ENCODE peak calls at places on chromosomes 12 and 14, in ten cellular contexts. R, M, I, F, S, K, L, X, B and U are unnamed samples.

GRCh38 chr14:101460986-101461750 is 100.1 kb upstream of the DIO3 start:
- DNase-seq in R (no peak), M (no peak), I (no peak), F (no peak), S (no peak), K (no peak), L (no peak), X (no peak), B (no peak), U (no peak)

GRCh38 chr12:93803408-93803807 is 126.2 kb downstream of the CRADD start:
- DNase-seq in R (no peak), M (no peak), I (no peak), F (no peak), S (no peak), K (no peak), L (peak), X (no peak), B (no peak), U (peak)

GRCh38 chr12:102879144-102879763 is 37.8 kb downstream of the PAH start:
- DNase-seq in R (peak), M (peak), I (no peak), F (no peak), S (no peak), K (peak), L (peak), X (peak), B (peak), U (peak)

GRCh38 chr14:90587252-90587910 is 190.6 kb downstream of the CALM1 start:
- DNase-seq in R (no peak), M (no peak), I (no peak), F (no peak), S (no peak), K (no peak), L (no peak), X (no peak), B (no peak), U (no peak)

GRCh38 chr12:14784471-14784870 is 18.8 kb downstream of the WBP11 start:
- DNase-seq in R (no peak), M (no peak), I (no peak), F (no peak), S (no peak), K (no peak), L (no peak), X (no peak), B (no peak), U (no peak)

GRCh38 chr12:115583591-115583990 is 693.9 kb downstream of the MED13L start:
- DNase-seq in R (no peak), M (no peak), I (no peak), F (no peak), S (no peak), K (no peak), L (no peak), X (no peak), B (no peak), U (no peak)

GRCh38 chr12:94603434-94604068 is 46.8 kb downstream of the TMCC3 start:
- DNase-seq in R (no peak), M (no peak), I (peak), F (peak), S (peak), K (no peak), L (no peak), X (no peak), B (peak), U (peak)

GRCh38 chr12:13724136-13724535 is 257.3 kb downstream of the GRIN2B start:
- DNase-seq in R (no peak), M (no peak), I (no peak), F (no peak), S (no peak), K (no peak), L (no peak), X (no peak), B (no peak), U (no peak)

GRCh38 chr12:128015276-128015675 is 251.7 kb upstream of the TMEM132C start:
- DNase-seq in R (no peak), M (no peak), I (no peak), F (no peak), S (no peak), K (no peak), L (no peak), X (no peak), B (no peak), U (no peak)

GRCh38 chr12:62730649-62731377 is 204.1 kb downstream of the PPM1H start:
- DNase-seq in R (no peak), M (no peak), I (no peak), F (no peak), S (no peak), K (no peak), L (peak), X (no peak), B (peak), U (no peak)

GRCh38 chr12:2944401-2945047 is 14.7 kb upstream of the TEAD4 start:
- DNase-seq in R (peak), M (peak), I (peak), F (peak), S (no peak), K (peak), L (peak), X (no peak), B (peak), U (no peak)

GRCh38 chr12:52441320-52441911 is 7.2 kb upstream of the KRT75 start:
- DNase-seq in R (no peak), M (no peak), I (no peak), F (no peak), S (no peak), K (no peak), L (peak), X (no peak), B (no peak), U (no peak)

GRCh38 chr12:14601692-14602091 is 34.0 kb upstream of the PLBD1 start:
- DNase-seq in R (no peak), M (no peak), I (no peak), F (no peak), S (no peak), K (no peak), L (no peak), X (no peak), B (no peak), U (no peak)

GRCh38 chr12:66638666-66639065 is 40.2 kb downstream of the GRIP1 start:
- DNase-seq in R (no peak), M (no peak), I (no peak), F (no peak), S (no peak), K (no peak), L (no peak), X (no peak), B (no peak), U (peak)

GRCh38 chr12:57864811-57865751 is 18.6 kb upstream of the CTDSP2 start:
- DNase-seq in R (peak), M (peak), I (peak), F (peak), S (no peak), K (peak), L (peak), X (no peak), B (peak), U (peak)

GRCh38 chr12:110012137-110012536 is 12.9 kb downstream of the ANKRD13A start:
- DNase-seq in R (no peak), M (no peak), I (peak), F (no peak), S (no peak), K (no peak), L (peak), X (no peak), B (peak), U (no peak)

GRCh38 chr14:64875350-64875749 is 4.4 kb downstream of the SPTB start:
- DNase-seq in R (no peak), M (no peak), I (no peak), F (no peak), S (no peak), K (no peak), L (no peak), X (no peak), B (no peak), U (no peak)

GRCh38 chr12:45877069-45877468 is 113.3 kb downstream of the SCAF11 start:
- DNase-seq in R (no peak), M (no peak), I (no peak), F (no peak), S (no peak), K (no peak), L (no peak), X (no peak), B (no peak), U (no peak)

GRCh38 chr14:25400607-25401206 is 350.8 kb upstream of the STXBP6 start:
- DNase-seq in R (no peak), M (peak), I (no peak), F (peak), S (peak), K (peak), L (peak), X (no peak), B (peak), U (peak)

GRCh38 chr12:45483571-45483970 is 245.9 kb upstream of the ARID2 start:
- DNase-seq in R (peak), M (no peak), I (no peak), F (no peak), S (no peak), K (no peak), L (peak), X (no peak), B (no peak), U (no peak)

GRCh38 chr14:79740043-79740442 is 471.3 kb downstream of the DIO2 start:
- DNase-seq in R (no peak), M (no peak), I (no peak), F (no peak), S (no peak), K (no peak), L (no peak), X (no peak), B (no peak), U (no peak)

GRCh38 chr14:67987596-67987995 is 168.0 kb downstream of the RAD51B start:
- DNase-seq in R (no peak), M (no peak), I (no peak), F (no peak), S (no peak), K (no peak), L (peak), X (no peak), B (no peak), U (peak)